ENCODE peak calls at places on chromosomes 5 and 9, in nine cellular contexts. I is GM12865, Z is brain microvascular endothelial cell, H is AG04450, O is HL-60, K is A549, X is GM23338, U is astrocyte of the spinal cord, N is heart right ventricle. S is an unnamed sample.

GRCh38 chr9:13387668-13388124 is 108.2 kb upstream of the MPDZ start:
- DNase-seq in I (no peak), O (no peak), N (no peak), Z (no peak), K (no peak), U (no peak), H (no peak), X (no peak), S (no peak)

GRCh38 chr5:91266184-91266705 is 116.9 kb downstream of the ARRDC3 start:
- DNase-seq in H (no peak), K (peak; percentile 74), Z (peak; percentile 11), O (no peak), N (no peak), I (peak; percentile 49), U (peak; percentile 76), X (no peak), S (peak; percentile 53)

GRCh38 chr9:18542837-18543405 is 69.0 kb downstream of the ADAMTSL1 start:
- DNase-seq in Z (no peak), O (no peak), H (no peak), I (no peak), N (no peak), X (no peak), U (peak; percentile 77), K (no peak), S (no peak)

GRCh38 chr5:151750121-151750520 is 8.3 kb downstream of the ATOX1 start:
- DNase-seq in H (no peak), Z (no peak), X (no peak), N (no peak), K (no peak), I (peak; percentile 21), O (no peak), U (no peak), S (no peak)

GRCh38 chr9:128733256-128733655 is 9.3 kb upstream of the ZDHHC12 start:
- DNase-seq in X (peak; percentile 98), Z (peak; percentile 69), K (peak; percentile 97), N (no peak), U (peak; percentile 87), H (peak; percentile 53), I (peak; percentile 63), O (peak; percentile 76), S (peak; percentile 61)

GRCh38 chr9:20564650-20565049 is 57.6 kb downstream of the MLLT3 start:
- DNase-seq in O (no peak), I (no peak), X (no peak), Z (no peak), K (no peak), H (no peak), U (no peak), N (no peak), S (peak; percentile 73)

GRCh38 chr9:121778252-121779225 is 127.1 kb downstream of the DAB2IP start:
- DNase-seq in U (peak; percentile 16), N (no peak), Z (no peak), I (no peak), K (no peak), X (no peak), O (no peak), H (no peak), S (no peak)

GRCh38 chr5:67153292-67153691 is 43.3 kb downstream of the CD180 start:
- DNase-seq in Z (no peak), X (no peak), O (no peak), U (no peak), I (no peak), N (no peak), K (no peak), H (no peak), S (no peak)

GRCh38 chr9:95788011-95788410 is 87.5 kb upstream of the ERCC6L2 start:
- DNase-seq in Z (no peak), O (no peak), U (no peak), I (no peak), K (no peak), N (no peak), H (no peak), X (peak; percentile 72), S (no peak)

GRCh38 chr9:127967151-127967809 is 13.5 kb downstream of the EEIG1 start:
- DNase-seq in O (no peak), Z (no peak), N (no peak), U (no peak), I (no peak), K (no peak), X (no peak), H (no peak), S (no peak)

DNA sequence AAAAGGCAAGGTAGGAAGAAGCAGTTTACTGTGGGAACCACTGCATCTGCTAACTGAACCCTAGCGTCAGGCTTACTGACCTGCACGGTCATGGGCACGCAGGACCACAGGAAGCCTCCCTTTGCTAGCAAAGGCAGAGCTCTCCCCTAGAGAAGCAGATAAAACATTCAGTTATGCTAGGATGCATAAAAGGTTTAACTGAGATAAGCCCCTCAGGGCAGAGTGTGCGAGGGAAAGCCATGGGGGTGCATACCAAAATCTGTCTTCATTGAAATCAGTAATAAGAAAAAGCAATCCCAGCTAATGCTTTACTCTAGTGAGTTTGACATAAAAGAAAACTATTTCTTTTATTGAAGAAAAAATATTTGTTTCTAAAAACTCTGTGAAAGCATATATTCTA is 2403.7 kb upstream of the C9orf72 start:
- DNase-seq in I (no peak), U (no peak), X (peak; percentile 6), O (no peak), N (no peak), K (no peak), H (no peak), Z (no peak), S (no peak)
- H3K4me3 ChIP-seq in I (no peak overlapping the region), U (no peak overlapping the region), X (no peak overlapping the region), O (no peak overlapping the region), N (no peak overlapping the region), K (no peak overlapping the region), H (no peak overlapping the region), Z (no peak overlapping the region), S (no peak overlapping the region)

GRCh38 chr9:123102380-123103113 is 69.1 kb downstream of the GPR21 start:
- DNase-seq in U (no peak), X (peak; percentile 70), N (no peak), I (no peak), K (no peak), O (no peak), H (peak; percentile 1), Z (peak; percentile 12), S (no peak)
- TF ChIP-seq CTCF in U (peak; percentile 42), X (peak; percentile 19), N (no peak), I (no peak), K (no peak), O (no peak), H (peak; percentile 51), Z (peak; percentile 43), S (peak; percentile 61)

GRCh38 chr5:141557681-141558136 is 61.1 kb downstream of the DIAPH1 start:
- DNase-seq in Z (peak; percentile 96), X (peak; percentile 95), H (peak; percentile 97), N (peak; percentile 83), U (peak; percentile 99), K (peak; percentile 31), O (peak; percentile 41), I (peak; percentile 91), S (peak; percentile 84)
- H3K4me3 ChIP-seq in Z (peak overlapping the region; percentile 18), X (peak overlapping the region; percentile 34), H (peak overlapping the region; percentile 25), N (peak overlapping the region; percentile 11), U (peak overlapping the region; percentile 20), K (no peak overlapping the region), O (no peak overlapping the region), I (no peak overlapping the region), S (peak overlapping the region; percentile 19)

GRCh38 chr5:174409971-174410370 is 314.4 kb upstream of the MSX2 start:
- DNase-seq in K (no peak), Z (no peak), N (no peak), U (no peak), I (no peak), X (no peak), O (no peak), H (no peak), S (no peak)

GRCh38 chr5:174411513-174411819 is 312.9 kb upstream of the MSX2 start:
- DNase-seq in I (no peak), O (no peak), N (no peak), Z (no peak), K (no peak), H (no peak), X (no peak), U (no peak), S (no peak)

GRCh38 chr5:174412374-174412773 is 312.0 kb upstream of the MSX2 start:
- DNase-seq in K (no peak), H (no peak), I (no peak), X (no peak), U (no peak), Z (no peak), O (no peak), N (no peak), S (no peak)

GRCh38 chr5:174410716-174411512 is 313.5 kb upstream of the MSX2 start:
- DNase-seq in H (no peak), I (no peak), K (peak; percentile 41), O (no peak), Z (no peak), X (no peak), U (no peak), N (no peak), S (no peak)

GRCh38 chr5:174409070-174409469 is 315.3 kb upstream of the MSX2 start:
- DNase-seq in N (no peak), Z (no peak), U (no peak), H (no peak), O (peak; percentile 10), K (no peak), I (no peak), X (peak; percentile 46), S (no peak)
- TF ChIP-seq CTCF in N (no peak), Z (peak; percentile 8), U (peak; percentile 26), H (no peak), O (peak; percentile 58), K (peak; percentile 5), I (peak; percentile 15), X (peak; percentile 55), S (peak; percentile 40)

GRCh38 chr9:94031946-94032345 is 52.3 kb upstream of the PTPDC1 start:
- DNase-seq in N (no peak), X (no peak), Z (no peak), U (no peak), O (no peak), I (no peak), K (no peak), H (no peak), S (no peak)
- H3K4me3 ChIP-seq in N (peak overlapping the region; percentile 88), X (peak overlapping the region; percentile 74), Z (no peak overlapping the region), U (no peak overlapping the region), O (no peak overlapping the region), I (no peak overlapping the region), K (peak overlapping the region; percentile 88), H (no peak overlapping the region), S (no peak overlapping the region)

GRCh38 chr9:4297151-4297794 is 2.6 kb downstream of the GLIS3 start:
- DNase-seq in N (peak; percentile 58), U (peak; percentile 92), I (peak; percentile 72), K (peak; percentile 87), Z (peak; percentile 88), O (peak; percentile 65), H (no peak), X (peak; percentile 84), S (peak; percentile 51)
- TF ChIP-seq CTCF in N (peak; percentile 36), U (peak; percentile 59), I (peak; percentile 34), K (peak; percentile 64), Z (peak; percentile 74), O (no peak), H (peak; percentile 53), X (peak; percentile 62), S (peak; percentile 54)

DNA sequence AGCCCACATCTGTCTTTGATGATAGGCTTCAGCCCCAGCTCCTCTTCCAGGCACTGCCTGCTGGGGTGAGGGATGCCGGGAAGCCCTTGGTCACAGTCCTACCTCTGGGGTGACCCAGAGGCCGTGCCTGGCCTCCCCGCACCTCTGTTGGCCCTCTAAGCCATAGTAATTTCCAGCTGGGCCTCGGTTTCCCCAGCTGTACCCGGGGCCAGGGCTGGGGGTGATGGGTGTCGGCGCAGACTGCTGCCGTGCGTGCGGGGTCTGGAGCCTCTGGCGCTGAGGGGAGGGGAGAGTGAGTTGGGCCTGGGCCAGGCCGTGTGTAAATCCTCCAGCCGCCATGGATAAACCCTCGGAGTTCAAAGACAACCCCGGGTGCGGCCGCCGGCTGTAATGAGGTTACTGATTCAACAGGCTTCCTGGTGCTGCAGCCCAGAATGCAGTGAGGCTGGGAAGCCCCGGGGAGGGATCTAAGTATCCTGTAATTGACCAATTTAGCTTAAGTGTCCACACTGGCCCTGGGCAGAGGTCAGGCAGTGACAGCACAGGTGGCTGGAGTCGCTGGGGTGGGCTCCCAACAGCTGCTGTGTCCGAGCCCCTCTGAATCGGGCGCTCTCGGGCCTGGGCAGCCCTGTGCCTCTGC is 7.1 kb downstream of the RXRA start:
- DNase-seq in I (no peak), Z (no peak), K (no peak), U (peak; percentile 31), H (no peak), X (no peak), N (peak; percentile 34), O (no peak), S (no peak)
- H3K4me3 ChIP-seq in I (no peak overlapping the region), Z (no peak overlapping the region), K (no peak overlapping the region), U (no peak overlapping the region), H (no peak overlapping the region), X (no peak overlapping the region), N (no peak overlapping the region), O (no peak overlapping the region), S (no peak overlapping the region)

S was measured in retinal pigment epithelial cell.